ENCODE peak calls at places on chromosomes 2 and 18, in nine cellular contexts. G is NCI-H2081 treated with DMSO at 0.1 percent for 48 hours, Y is breast epithelium, X is OCI-LY7, L is C1 segment of cervical spinal cord, Q is astrocyte, Z is nucleus accumbens, S is WTC11, R is cardiac fibroblast. D is an unnamed sample.

GRCh38 chr18:31774960-31775359 is 14.3 kb upstream of the SLC25A52 start:
- DNase-seq in X (no peak), Y (no peak), Q (no peak), L (no peak), Z (no peak), R (no peak), S (no peak), G (no peak), D (no peak)

GRCh38 chr18:48562075-48562474 is 23.2 kb downstream of the CTIF start:
- DNase-seq in L (no peak), Q (no peak), S (no peak), G (no peak), Y (no peak), X (no peak), Z (no peak), R (no peak), D (no peak)

GRCh38 chr18:50879302-50880107 is 587 bp downstream of the ME2 start:
- DNase-seq in X (peak), L (peak), Y (no peak), Z (peak), G (no peak), Q (peak), R (peak), S (peak), D (peak)

GRCh38 chr2:85662899-85663683 is 4.9 kb downstream of the SFTPB start:
- DNase-seq in G (no peak), R (peak), S (no peak), X (no peak), Q (peak), L (no peak), Y (no peak), Z (no peak), D (no peak)

GRCh38 chr2:163187995-163188655 is 349.6 kb upstream of the KCNH7 start:
- DNase-seq in G (no peak), L (no peak), R (no peak), S (no peak), Z (no peak), X (no peak), Q (peak), Y (no peak), D (no peak)

GRCh38 chr2:170475878-170476277 is 239.3 kb upstream of the SP5 start:
- DNase-seq in L (no peak), S (no peak), G (no peak), Z (no peak), X (no peak), Y (no peak), Q (no peak), R (no peak), D (no peak)

GRCh38 chr18:63508634-63509033 is 31.9 kb downstream of the SERPINB5 start:
- DNase-seq in Z (no peak), G (no peak), Q (no peak), L (no peak), X (no peak), S (no peak), Y (no peak), R (no peak), D (no peak)

GRCh38 chr2:198918331-198918730 is 539.4 kb downstream of the SATB2 start:
- DNase-seq in Y (no peak), S (no peak), X (no peak), G (no peak), Z (no peak), Q (no peak), R (no peak), L (no peak), D (no peak)

GRCh38 chr2:80489718-80490117 is 185.2 kb upstream of the LRRTM1 start:
- DNase-seq in L (no peak), X (no peak), G (no peak), R (peak), Y (no peak), Q (peak), S (no peak), Z (no peak), D (no peak)

GRCh38 chr2:219645631-219646527 is 18.4 kb downstream of the SLC4A3 start:
- DNase-seq in R (peak), S (no peak), Y (no peak), Z (no peak), G (no peak), X (no peak), Q (peak), L (no peak), D (no peak)

GRCh38 chr2:73290049-73290839 is 3.1 kb downstream of the EGR4 start:
- DNase-seq in L (peak), Z (no peak), G (peak), Y (no peak), X (peak), R (peak), Q (peak), S (peak), D (peak)

GRCh38 chr2:47403829-47404228 is 873 bp downstream of the MSH2 start:
- DNase-seq in Z (no peak), Y (no peak), L (no peak), X (no peak), R (no peak), G (no peak), Q (no peak), S (no peak), D (no peak)

GRCh38 chr2:9565436-9566153 is 10.0 kb upstream of the ADAM17 start:
- DNase-seq in S (no peak), R (peak), Q (peak), Z (no peak), X (no peak), G (no peak), Y (peak), L (no peak), D (no peak)

GRCh38 chr18:24300703-24301102 is 96.9 kb downstream of the OSBPL1A start:
- DNase-seq in L (no peak), S (no peak), R (no peak), G (no peak), Z (no peak), X (no peak), Q (no peak), Y (no peak), D (no peak)

GRCh38 chr2:235170536-235171510 is 219.0 kb downstream of the SH3BP4 start:
- DNase-seq in Q (peak), Y (no peak), S (peak), R (peak), L (no peak), G (peak), X (no peak), Z (no peak), D (no peak)

GRCh38 chr2:95354469-95354901 is 48.0 kb upstream of the FAHD2A start:
- DNase-seq in X (no peak), S (no peak), L (no peak), Q (no peak), Z (no peak), R (no peak), G (no peak), Y (no peak), D (no peak)

GRCh38 chr2:112765251-112765650 is 842 bp upstream of the CKAP2L start:
- DNase-seq in R (no peak), X (peak), G (no peak), Z (no peak), Y (no peak), S (no peak), L (no peak), Q (no peak), D (no peak)

GRCh38 chr18:9735879-9736278 is 27.8 kb downstream of the RAB31 start:
- DNase-seq in R (no peak), G (no peak), Y (no peak), Z (no peak), X (no peak), L (no peak), Q (no peak), S (no peak), D (no peak)

GRCh38 chr2:140975237-140975636 is 1155.6 kb downstream of the LRP1B start:
- DNase-seq in Z (no peak), S (no peak), G (no peak), L (no peak), R (peak), Y (no peak), X (no peak), Q (no peak), D (no peak)

GRCh38 chr2:25339791-25340339 is 1.9 kb downstream of the DNMT3A start:
- DNase-seq in X (no peak), R (no peak), S (peak), Y (peak), Z (peak), G (peak), Q (no peak), L (no peak), D (no peak)

GRCh38 chr2:233461481-233461891 is 105.1 kb downstream of the USP40 start:
- DNase-seq in R (no peak), L (no peak), Y (no peak), Z (no peak), Q (no peak), G (no peak), X (no peak), S (no peak), D (no peak)

GRCh38 chr2:235406420-235406819 is 87.4 kb upstream of the AGAP1 start:
- DNase-seq in Y (no peak), S (no peak), L (no peak), Z (no peak), R (no peak), Q (no peak), X (no peak), G (no peak), D (no peak)

GRCh38 chr18:80109676-80110078 is 615 bp downstream of the ADNP2 start:
- DNase-seq in Y (peak), X (peak), S (peak), Z (peak), L (peak), Q (peak), G (no peak), R (peak), D (peak)

GRCh38 chr18:9380571-9381390 is 46.2 kb downstream of the TWSG1 start:
- DNase-seq in R (peak), X (no peak), L (peak), S (no peak), Y (no peak), Z (no peak), Q (peak), G (peak), D (no peak)

GRCh38 chr2:12076810-12077209 is 330.4 kb downstream of the LPIN1 start:
- DNase-seq in L (no peak), S (no peak), Y (no peak), G (no peak), Z (no peak), R (peak), Q (peak), X (no peak), D (no peak)

GRCh38 chr18:8142131-8142711 is 467.0 kb upstream of the RAB12 start:
- DNase-seq in R (peak), Z (no peak), L (no peak), Y (no peak), S (no peak), X (no peak), Q (peak), G (no peak), D (no peak)

GRCh38 chr18:72174972-72175649 is 369.0 kb downstream of the CBLN2 start:
- DNase-seq in Y (no peak), Q (no peak), G (no peak), X (no peak), Z (no peak), R (no peak), S (no peak), L (no peak), D (no peak)

GRCh38 chr2:85733121-85733960 is 20.4 kb upstream of the ATOH8 start:
- DNase-seq in G (no peak), Q (no peak), L (peak), Y (no peak), R (no peak), X (no peak), S (no peak), Z (no peak), D (no peak)

GRCh38 chr2:8720741-8721140 is 38.9 kb downstream of the ID2 start:
- DNase-seq in Q (no peak), L (no peak), Y (no peak), S (no peak), Z (no peak), R (no peak), G (no peak), X (no peak), D (no peak)

D was measured in dorsolateral prefrontal cortex.